ENCODE peak calls at places on chromosomes 12 and 14, in seven cellular contexts. L is brain microvascular endothelial cell, D is fibroblast of pulmonary artery, P is transverse colon, C is right atrium auricular region, M is pancreas, Q is K562. U is an unnamed sample.

GRCh38 chr14:89493877-89494634 is 77.0 kb upstream of the FOXN3 start:
- DNase-seq in P (no peak), Q (no peak), D (no peak), M (no peak), C (no peak), L (peak), U (no peak)

GRCh38 chr14:99252443-99252939 is 19.5 kb downstream of the BCL11B start:
- DNase-seq in M (no peak), D (no peak), L (no peak), C (no peak), P (no peak), Q (no peak), U (no peak)

GRCh38 chr12:34392741-34393085 is 370.4 kb downstream of the ALG10 start:
- DNase-seq in M (peak), L (no peak), P (no peak), C (peak), D (no peak), Q (no peak), U (no peak)

GRCh38 chr12:30440826-30441602 is 254.7 kb downstream of the IPO8 start:
- DNase-seq in D (peak), L (peak), Q (peak), M (no peak), C (no peak), P (no peak), U (no peak)

GRCh38 chr14:103087343-103087835 is 3.4 kb downstream of the LBHD2 start:
- DNase-seq in Q (no peak), C (no peak), M (no peak), P (no peak), D (no peak), L (no peak), U (no peak)

GRCh38 chr12:4483885-4484823 is 38.5 kb upstream of the FGF6 start:
- DNase-seq in M (peak), C (no peak), D (no peak), Q (no peak), P (no peak), L (no peak), U (no peak)

GRCh38 chr12:50620975-50621360 is 116.2 kb downstream of the DIP2B start:
- DNase-seq in Q (no peak), P (no peak), D (no peak), M (no peak), C (no peak), L (no peak), U (no peak)

GRCh38 chr12:49901026-49901425 is 2.7 kb downstream of the FAIM2 start:
- DNase-seq in Q (no peak), D (no peak), L (no peak), M (no peak), C (no peak), P (no peak), U (no peak)

GRCh38 chr12:4441355-4442330 is 4.0 kb downstream of the FGF6 start:
- DNase-seq in P (no peak), M (no peak), D (no peak), C (no peak), L (peak), Q (no peak), U (no peak)

GRCh38 chr12:62683724-62684501 is 217.3 kb downstream of the MON2 start:
- DNase-seq in Q (no peak), M (no peak), D (peak), P (peak), C (peak), L (no peak), U (no peak)

GRCh38 chr12:46459111-46459510 is 86.5 kb upstream of the SLC38A2 start:
- DNase-seq in M (no peak), D (peak), P (no peak), Q (no peak), L (peak), C (no peak), U (peak)

GRCh38 chr14:68232643-68233055 is 413.1 kb downstream of the RAD51B start:
- DNase-seq in L (peak), M (peak), C (peak), Q (no peak), P (peak), D (peak), U (peak)

GRCh38 chr12:56581418-56582145 is 48.5 kb downstream of the BAZ2A start:
- DNase-seq in D (peak), M (no peak), C (no peak), P (no peak), Q (peak), L (peak), U (no peak)

GRCh38 chr12:53379389-53380103 is 430 bp upstream of the SP1 start:
- DNase-seq in D (peak), Q (peak), M (peak), P (peak), L (peak), C (peak), U (peak)

GRCh38 chr12:29756741-29757390 is 26.9 kb downstream of the TMTC1 start:
- DNase-seq in Q (no peak), P (no peak), L (no peak), D (peak), M (no peak), C (no peak), U (no peak)

GRCh38 chr12:44584625-44585024 is 291.5 kb downstream of the NELL2 start:
- DNase-seq in Q (no peak), P (no peak), L (no peak), M (no peak), C (no peak), D (no peak), U (no peak)

GRCh38 chr12:93592641-93593396 is 20.3 kb downstream of the SOCS2 start:
- DNase-seq in Q (no peak), D (no peak), L (no peak), P (no peak), M (no peak), C (no peak), U (no peak)

GRCh38 chr12:58026421-58026820 is 85.1 kb downstream of the ATP23 start:
- DNase-seq in Q (no peak), C (no peak), L (no peak), D (no peak), M (no peak), P (no peak), U (no peak)

GRCh38 chr12:12534134-12534866 is 28.4 kb downstream of the DUSP16 start:
- DNase-seq in C (no peak), D (no peak), Q (peak), P (no peak), M (no peak), L (no peak), U (no peak)

GRCh38 chr14:74604157-74604556 is 7.9 kb downstream of the LTBP2 start:
- DNase-seq in P (no peak), C (no peak), L (no peak), Q (no peak), M (no peak), D (no peak), U (no peak)

GRCh38 chr12:3628629-3629028 is 124.3 kb downstream of the CRACR2A start:
- DNase-seq in C (no peak), M (no peak), D (no peak), L (no peak), P (no peak), Q (no peak), U (no peak)

GRCh38 chr12:109840349-109841073 is 7.3 kb upstream of the TRPV4 start:
- DNase-seq in L (no peak), D (no peak), C (no peak), P (peak), Q (no peak), M (no peak), U (no peak)

GRCh38 chr14:22397338-22397737 is 191.7 kb downstream of the DAD1 start:
- DNase-seq in C (no peak), P (no peak), D (no peak), M (no peak), Q (no peak), L (no peak), U (no peak)

GRCh38 chr14:91373591-91374245 is 43.9 kb downstream of the CCDC88C start:
- DNase-seq in Q (no peak), C (no peak), L (no peak), D (no peak), P (no peak), M (no peak), U (no peak)

GRCh38 chr12:7369274-7369729 is 65.4 kb downstream of the ACSM4 start:
- DNase-seq in P (no peak), M (no peak), Q (no peak), L (peak), C (no peak), D (peak), U (no peak)

GRCh38 chr12:81089412-81089811 is 11.5 kb downstream of the ACSS3 start:
- DNase-seq in M (no peak), Q (no peak), L (no peak), P (no peak), D (no peak), C (no peak), U (no peak)

GRCh38 chr12:98606367-98606985 is 13.0 kb downstream of the SLC25A3 start:
- DNase-seq in Q (no peak), P (no peak), C (no peak), M (no peak), D (no peak), L (no peak), U (no peak)

GRCh38 chr14:105251920-105252319 is 3.6 kb downstream of the BTBD6 start:
- DNase-seq in C (no peak), L (no peak), P (no peak), D (no peak), M (no peak), Q (no peak), U (no peak)

GRCh38 chr12:2255301-2255700 is 202.5 kb downstream of the CACNA1C start:
- DNase-seq in C (no peak), Q (no peak), D (no peak), M (no peak), P (no peak), L (no peak), U (no peak)

GRCh38 chr12:103830025-103830725 is 10.9 kb downstream of the NT5DC3 start:
- DNase-seq in C (no peak), L (no peak), M (no peak), P (no peak), Q (no peak), D (no peak), U (no peak)

DNA sequence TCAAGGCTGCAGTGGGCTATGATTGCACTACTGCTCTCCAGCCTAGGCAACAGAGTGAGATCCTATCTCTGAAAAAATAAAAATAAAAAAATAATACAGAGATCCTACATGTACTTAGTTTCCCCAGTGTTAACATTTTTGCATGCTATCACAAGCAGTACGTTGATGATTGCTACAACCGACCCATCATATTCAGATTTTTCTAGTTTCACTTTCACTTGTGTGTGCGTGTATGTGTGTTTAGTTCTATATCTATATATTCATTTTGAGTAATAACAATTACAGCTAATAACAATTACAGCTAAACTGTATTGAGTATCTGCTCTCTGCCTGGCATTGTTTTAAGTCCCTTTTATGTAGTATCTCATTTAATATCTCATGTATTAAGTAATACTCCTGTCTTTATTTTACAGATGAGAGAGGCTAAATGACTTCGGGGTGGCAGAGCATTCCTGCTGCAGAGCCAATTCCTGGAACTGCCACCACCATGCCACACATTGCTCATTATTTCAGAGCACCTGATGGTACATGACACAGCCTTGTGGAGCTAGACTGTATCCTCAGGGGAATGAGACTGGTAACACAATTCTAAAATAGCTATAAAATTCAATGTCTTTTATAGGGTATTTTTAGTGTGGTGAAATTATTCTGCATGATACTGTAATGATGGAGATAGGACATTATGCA is 153.1 kb downstream of the BCAT1 start:
- DNase-seq in L (no peak), D (no peak), Q (no peak), P (no peak), C (no peak), M (no peak), U (no peak)
- H3K4me3 ChIP-seq in L (no peak), D (peak), Q (no peak), P (no peak), C (peak), M (no peak), U (no peak)

DNA sequence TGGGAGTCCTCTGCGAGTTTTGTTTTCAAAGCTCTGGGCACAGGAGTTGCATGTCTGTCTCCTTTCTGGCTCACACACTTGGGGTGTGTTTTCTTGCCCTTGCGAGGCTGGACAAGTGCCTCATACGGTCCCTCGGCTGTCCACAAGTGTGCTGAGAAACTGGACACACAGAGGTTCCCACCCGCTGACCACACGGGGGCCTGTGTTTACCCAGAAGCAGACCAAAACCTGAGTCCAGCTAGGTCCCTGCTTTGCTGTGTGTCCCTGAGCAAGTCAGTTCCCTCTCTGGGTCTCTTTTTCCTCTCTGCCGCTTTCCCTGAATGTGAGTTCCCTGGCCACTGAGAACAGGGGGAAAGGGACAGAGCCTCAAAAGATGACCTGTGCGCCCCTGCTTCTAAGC is 678 bp upstream of the OAS2 start:
- DNase-seq in D (no peak), Q (no peak), C (no peak), L (no peak), M (no peak), P (no peak), U (no peak)
- TF ChIP-seq CTCF in D (no peak), Q (no peak), C (no peak), L (no peak), M (no peak), P (no peak), U (no peak)

DNA sequence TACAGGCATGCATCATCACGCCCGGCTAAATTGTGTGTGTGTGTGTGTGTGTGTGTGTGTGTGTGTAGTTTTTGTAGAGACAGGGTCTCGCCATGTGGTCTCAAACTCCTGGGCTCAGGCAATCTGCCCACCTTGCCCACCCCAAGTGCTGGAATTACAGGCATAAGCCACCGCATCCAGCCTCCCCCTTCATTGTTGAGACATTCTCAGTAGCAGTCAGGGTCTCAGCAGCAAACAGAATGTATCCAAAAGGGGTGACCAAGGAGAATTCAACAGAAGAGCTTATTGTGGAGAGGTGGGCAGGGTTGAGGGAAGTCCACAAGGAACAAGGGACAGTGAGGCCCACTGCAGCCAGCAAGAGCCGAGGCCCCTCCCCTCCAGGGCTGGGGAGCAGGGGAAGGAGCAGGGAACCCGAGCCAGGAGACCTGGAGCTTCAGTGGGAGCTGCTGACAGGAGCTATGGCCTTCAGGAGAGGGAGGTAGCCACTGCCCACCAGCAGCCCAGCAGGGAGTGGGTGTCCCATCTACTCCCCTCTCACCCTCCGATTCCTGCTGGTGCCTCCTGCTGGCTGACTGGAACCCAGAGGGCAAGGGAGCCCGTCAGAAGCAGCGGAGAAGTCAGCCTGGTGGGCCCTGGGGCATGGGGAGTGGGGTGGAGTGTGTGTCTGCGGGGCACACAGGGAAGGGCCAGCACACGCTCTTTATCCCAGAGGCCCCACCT is 37.1 kb upstream of the PLEKHG6 start:
- DNase-seq in C (no peak), P (no peak), L (no peak), D (no peak), Q (no peak), M (no peak), U (no peak)
- H3K4me3 ChIP-seq in C (no peak), P (no peak), L (no peak), D (no peak), Q (no peak), M (no peak), U (no peak)

DNA sequence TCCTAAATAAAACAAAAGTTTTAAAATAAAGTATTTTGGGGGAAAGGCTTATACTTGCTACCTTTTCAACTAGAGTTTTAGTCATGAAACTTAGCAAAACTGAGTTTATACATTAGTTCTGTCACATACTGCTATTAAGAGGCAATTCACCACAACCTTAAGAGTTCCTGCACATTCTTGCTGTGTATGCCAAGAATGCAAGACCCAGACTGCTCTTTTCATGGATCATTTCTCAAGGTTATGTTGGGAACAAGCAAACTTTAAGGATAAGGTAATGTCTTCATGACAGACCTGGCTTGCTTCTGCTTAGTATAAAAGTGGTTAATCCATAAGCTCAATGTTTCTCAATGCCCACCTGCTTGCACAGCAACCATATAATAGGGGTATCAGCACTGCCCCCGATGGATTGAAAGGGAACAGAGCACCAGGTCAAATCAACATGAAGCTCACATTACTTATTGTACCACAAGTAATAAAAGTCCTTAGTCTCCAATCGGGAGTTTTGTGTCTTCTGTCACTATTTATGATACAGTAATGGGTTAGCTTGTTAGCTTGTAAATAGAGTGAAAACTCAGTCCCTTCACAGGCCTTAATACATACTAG is 67.6 kb downstream of the KIF21A start:
- DNase-seq in C (no peak), M (no peak), D (no peak), L (no peak), P (no peak), Q (no peak), U (no peak)
- TF ChIP-seq CTCF in C (no peak), M (no peak), D (peak), L (peak), P (no peak), Q (peak), U (no peak)

DNA sequence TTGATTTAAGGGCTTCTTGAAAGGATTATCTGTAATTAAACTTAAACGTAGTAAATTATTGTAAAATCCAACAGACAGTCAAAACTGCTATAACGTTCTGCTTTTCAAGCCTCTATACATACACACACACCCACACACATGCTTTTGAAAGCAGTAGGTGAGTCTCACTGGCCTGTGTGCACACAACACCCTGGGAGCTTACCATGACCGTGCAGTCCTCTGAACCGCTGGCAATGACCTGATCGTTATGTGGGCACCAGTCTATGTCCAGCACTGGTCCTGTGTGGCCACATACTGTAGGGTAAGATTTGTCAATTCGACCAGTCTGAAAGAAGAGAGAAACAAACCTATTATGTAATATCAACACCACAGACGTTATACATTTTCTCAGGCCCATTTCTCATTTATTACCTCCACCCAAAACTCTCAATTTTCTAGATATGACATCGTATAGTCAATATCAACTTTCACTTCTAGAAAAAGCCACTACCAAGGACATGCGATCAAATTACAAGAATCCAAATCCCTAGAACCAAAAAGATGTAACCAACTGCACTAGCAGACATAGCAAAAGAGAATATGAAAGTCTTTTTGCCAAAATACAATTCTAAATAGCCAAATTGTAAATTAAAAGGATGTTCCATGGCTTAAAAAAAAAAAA is 44.5 kb upstream of the SELPLG start:
- DNase-seq in C (no peak), P (no peak), L (no peak), M (no peak), D (no peak), Q (no peak), U (no peak)
- H3K4me3 ChIP-seq in C (no peak), P (no peak), L (no peak), M (no peak), D (no peak), Q (no peak), U (no peak)

DNA sequence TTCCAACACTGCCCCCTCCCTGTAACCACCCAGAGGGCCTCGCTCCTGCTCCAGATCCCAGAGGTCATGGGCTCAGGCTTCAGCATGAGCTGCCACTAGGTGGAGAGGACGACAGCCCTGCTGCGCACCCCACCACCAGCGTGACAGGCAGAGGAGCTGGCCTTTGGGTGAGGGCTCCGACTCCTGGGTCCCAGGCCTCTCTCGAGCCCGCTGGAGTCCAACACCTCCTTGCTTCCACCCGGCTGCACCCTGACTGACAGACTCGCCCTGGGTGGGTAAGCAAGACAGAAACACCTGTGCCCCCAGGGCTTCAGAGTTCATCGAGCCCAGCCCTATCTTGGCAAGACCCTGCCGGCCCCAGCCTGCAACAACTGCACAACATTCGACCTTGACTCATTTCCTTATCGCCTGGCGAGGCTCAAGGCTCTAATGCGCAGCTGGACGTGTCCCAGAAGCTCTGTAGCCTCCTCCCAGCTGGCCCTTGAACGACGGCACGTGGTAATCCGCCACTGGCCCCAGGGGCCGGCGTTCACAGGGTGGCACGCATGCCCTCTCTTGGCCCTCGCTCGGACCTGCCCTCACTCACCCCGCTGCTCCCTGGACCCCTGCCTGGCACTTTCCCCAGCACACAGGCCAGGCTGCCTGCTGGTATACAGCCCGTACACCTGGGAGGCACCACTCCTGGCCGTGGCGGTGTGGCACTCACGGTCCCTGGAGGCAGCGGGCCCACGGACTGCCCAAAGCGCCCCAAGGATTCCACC is 28.0 kb downstream of the VPS37B start:
- DNase-seq in C (no peak), M (peak), P (peak), D (no peak), Q (peak), L (no peak), U (no peak)
- TF ChIP-seq CTCF in C (no peak), M (peak), P (peak), D (no peak), Q (peak), L (peak), U (peak)